ENCODE peak calls at places on chromosomes 13 and 19, in five cellular contexts. G is kidney, K is sciatic nerve, J is foreskin keratinocyte, P is cerebellum. N is an unnamed sample.

GRCh38 chr19:2084993-2085720 is 11.0 kb downstream of the MOB3A start:
- DNase-seq in J (no peak), K (no peak), P (no peak), G (peak), N (no peak)

GRCh38 chr19:38975214-38975860 is at the start of gene FBXO17:
- DNase-seq in G (peak), K (peak), P (peak), J (no peak), N (no peak)

GRCh38 chr19:1104452-1105216 is 840 bp downstream of the GPX4 start:
- DNase-seq in P (peak), J (no peak), G (peak), K (peak), N (no peak)

GRCh38 chr13:45396548-45397095 is 21.6 kb downstream of the SLC25A30 start:
- DNase-seq in K (no peak), J (no peak), P (no peak), G (no peak), N (no peak)

GRCh38 chr13:44795176-44795575 is 194.1 kb downstream of the NUFIP1 start:
- DNase-seq in J (no peak), P (no peak), K (no peak), G (no peak), N (no peak)

GRCh38 chr13:60663788-60664187 is 266.8 kb downstream of the TDRD3 start:
- DNase-seq in J (no peak), P (no peak), G (peak), K (no peak), N (no peak)

GRCh38 chr19:45187421-45188100 is 9.0 kb downstream of the BLOC1S3 start:
- DNase-seq in J (no peak), K (no peak), P (peak), G (no peak), N (no peak)

GRCh38 chr13:34931572-34931971 is 10.5 kb upstream of the NBEA start:
- DNase-seq in K (no peak), P (no peak), J (no peak), G (no peak), N (no peak)

GRCh38 chr19:29564574-29565005 is 38.8 kb downstream of the VSTM2B start:
- DNase-seq in K (no peak), P (peak), G (no peak), J (no peak), N (no peak)

GRCh38 chr13:101556676-101557121 is 104.2 kb downstream of the ITGBL1 start:
- DNase-seq in J (no peak), K (no peak), P (no peak), G (no peak), N (no peak)

GRCh38 chr13:52597676-52598075 is 44.6 kb upstream of the HNRNPA1L2 start:
- DNase-seq in J (no peak), G (no peak), P (no peak), K (no peak), N (no peak)

N was measured in epithelial cell of prostate.